ENCODE peak calls at places on chromosomes 6 and 20, in five cellular contexts. G is tibial artery, B is left ventricle myocardium inferior, F is fibroblast of lung, Y is neural crest cell. I is an unnamed sample.

GRCh38 chr6:5726976-5727718 is 279.6 kb downstream of the NRN1 start:
- DNase-seq in G (no peak), B (no peak), F (peak), Y (no peak), I (no peak)

GRCh38 chr6:163751032-163751525 is 336.6 kb downstream of the QKI start:
- DNase-seq in G (no peak), B (no peak), F (no peak), Y (no peak), I (no peak)

GRCh38 chr6:28104392-28105250 is 19.8 kb upstream of the ZSCAN16 start:
- DNase-seq in G (peak), B (peak), F (peak), Y (peak), I (peak)

GRCh38 chr6:46757206-46757564 is 10.5 kb downstream of the ANKRD66 start:
- DNase-seq in G (no peak), B (no peak), F (no peak), Y (no peak), I (no peak)

GRCh38 chr20:13274311-13274965 is 53.4 kb downstream of the ISM1 start:
- DNase-seq in G (no peak), B (no peak), F (no peak), Y (no peak), I (no peak)

GRCh38 chr6:119799633-119800032 is 450.1 kb upstream of the MAN1A1 start:
- DNase-seq in G (no peak), B (no peak), F (no peak), Y (no peak), I (no peak)

GRCh38 chr6:31400467-31401289 is 2.7 kb upstream of the MICA start:
- DNase-seq in G (peak), B (peak), F (peak), Y (peak), I (no peak)

GRCh38 chr6:56902551-56903464 is 52.1 kb upstream of the BEND6 start:
- DNase-seq in G (no peak), B (no peak), F (peak), Y (no peak), I (no peak)

GRCh38 chr6:74128536-74128935 is 432.5 kb downstream of the CD109 start:
- DNase-seq in G (no peak), B (no peak), F (no peak), Y (no peak), I (no peak)

GRCh38 chr6:36514554-36515456 is 32.5 kb downstream of the STK38 start:
- DNase-seq in G (no peak), B (no peak), F (no peak), Y (no peak), I (no peak)

GRCh38 chr6:52389626-52390360 is 27.8 kb downstream of the PAQR8 start:
- DNase-seq in G (no peak), B (peak), F (peak), Y (no peak), I (no peak)

GRCh38 chr6:161415302-161415855 is 141.5 kb upstream of the AGPAT4 start:
- DNase-seq in G (no peak), B (no peak), F (no peak), Y (no peak), I (no peak)

GRCh38 chr6:160015778-160016684 is 47.1 kb downstream of the IGF2R start:
- DNase-seq in G (no peak), B (no peak), F (no peak), Y (no peak), I (no peak)

GRCh38 chr6:158703121-158703839 is 53.4 kb downstream of the SYTL3 start:
- DNase-seq in G (no peak), B (peak), F (no peak), Y (no peak), I (no peak)

GRCh38 chr6:72619883-72620696 is 1.8 kb upstream of the KCNQ5 start:
- DNase-seq in G (peak), B (peak), F (peak), Y (peak), I (peak)

GRCh38 chr6:15512126-15512525 is 150.7 kb downstream of the DTNBP1 start:
- DNase-seq in G (no peak), B (no peak), F (peak), Y (no peak), I (no peak)
- TF ChIP-seq CTCF in G (no peak), B (peak), F (no peak), Y (peak), I (no peak)

GRCh38 chr20:46023148-46023484 is 5.9 kb upstream of the SLC12A5 start:
- DNase-seq in G (no peak), B (no peak), F (no peak), Y (no peak), I (no peak)
- TF ChIP-seq CTCF in G (no peak), B (no peak), F (no peak), Y (no peak), I (no peak)

GRCh38 chr6:33426590-33427563 is 7.0 kb downstream of the SYNGAP1 start:
- DNase-seq in G (no peak), B (no peak), F (no peak), Y (no peak), I (no peak)

GRCh38 chr6:33428219-33428890 is 8.5 kb downstream of the SYNGAP1 start:
- DNase-seq in G (no peak), B (no peak), F (no peak), Y (no peak), I (no peak)

GRCh38 chr6:33425668-33426577 is 6.1 kb downstream of the SYNGAP1 start:
- DNase-seq in G (peak), B (peak), F (peak), Y (peak), I (peak)

GRCh38 chr6:33428891-33429744 is 9.3 kb downstream of the SYNGAP1 start:
- DNase-seq in G (no peak), B (no peak), F (no peak), Y (no peak), I (no peak)

GRCh38 chr6:33427585-33428218 is 7.8 kb downstream of the SYNGAP1 start:
- DNase-seq in G (peak), B (peak), F (no peak), Y (peak), I (no peak)
- TF ChIP-seq CTCF in G (no peak), B (no peak), F (no peak), Y (no peak), I (no peak)

DNA sequence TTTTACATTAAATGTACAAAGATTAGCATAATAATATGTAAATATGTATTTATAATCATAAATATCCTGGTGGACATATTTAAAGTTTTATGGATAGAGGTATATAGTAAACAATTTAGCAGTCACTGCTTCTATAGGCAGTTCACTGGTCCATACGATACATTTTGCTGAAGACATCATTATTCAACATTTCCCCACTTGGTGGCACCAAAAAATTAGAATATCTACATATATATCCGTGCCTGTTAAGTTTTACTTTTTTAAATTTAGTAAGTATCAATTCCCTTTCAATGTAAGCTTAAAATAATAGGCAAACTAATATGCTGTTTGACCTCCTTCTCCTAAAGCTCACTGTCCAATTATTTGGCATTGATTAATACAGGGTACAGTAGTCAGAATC is 64.2 kb downstream of the LMBRD1 start:
- DNase-seq in G (no peak), B (no peak), F (no peak), Y (no peak), I (no peak)
- TF ChIP-seq CTCF in G (no peak), B (peak), F (no peak), Y (peak), I (no peak)

GRCh38 chr6:4398806-4399205 is 263.4 kb upstream of the ECI2 start:
- DNase-seq in G (no peak), B (no peak), F (no peak), Y (no peak), I (no peak)

GRCh38 chr6:4395386-4395785 is 260.0 kb upstream of the ECI2 start:
- DNase-seq in G (no peak), B (no peak), F (no peak), Y (no peak), I (no peak)

GRCh38 chr6:4394786-4395185 is 259.4 kb upstream of the ECI2 start:
- DNase-seq in G (no peak), B (no peak), F (no peak), Y (no peak), I (no peak)

GRCh38 chr6:4397307-4397706 is 261.9 kb upstream of the ECI2 start:
- DNase-seq in G (no peak), B (peak), F (no peak), Y (no peak), I (no peak)

DNA sequence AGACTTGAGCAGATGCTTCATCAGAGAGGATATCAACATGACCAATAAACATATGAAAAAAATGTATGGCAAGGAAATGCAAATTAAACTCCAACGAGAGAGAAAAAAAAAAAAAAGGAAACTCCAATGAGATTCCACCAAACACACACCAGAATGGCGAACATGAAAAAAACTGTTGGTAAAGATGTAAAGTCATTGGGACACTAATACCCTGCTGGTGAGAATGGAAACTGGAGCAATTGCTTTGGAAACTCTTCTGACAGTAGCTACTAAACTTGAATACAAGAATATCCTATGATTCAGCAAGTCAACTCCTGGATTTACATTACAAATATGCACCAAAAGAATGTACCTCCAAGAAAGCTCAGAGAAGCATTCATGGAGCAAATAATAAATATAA is 260.7 kb upstream of the ECI2 start:
- DNase-seq in G (no peak), B (no peak), F (no peak), Y (no peak), I (no peak)
- TF ChIP-seq CTCF in G (no peak), B (no peak), F (no peak), Y (peak), I (no peak)

GRCh38 chr6:3829285-3829684 is 19.9 kb upstream of the FAM50B start:
- DNase-seq in G (no peak), B (no peak), F (peak), Y (no peak), I (no peak)

GRCh38 chr6:3823671-3824070 is 25.5 kb upstream of the FAM50B start:
- DNase-seq in G (no peak), B (no peak), F (no peak), Y (no peak), I (no peak)

GRCh38 chr6:3822747-3823445 is 26.3 kb upstream of the FAM50B start:
- DNase-seq in G (no peak), B (no peak), F (peak), Y (no peak), I (no peak)

GRCh38 chr6:3825851-3826581 is 23.2 kb upstream of the FAM50B start:
- DNase-seq in G (peak), B (peak), F (peak), Y (no peak), I (peak)

DNA sequence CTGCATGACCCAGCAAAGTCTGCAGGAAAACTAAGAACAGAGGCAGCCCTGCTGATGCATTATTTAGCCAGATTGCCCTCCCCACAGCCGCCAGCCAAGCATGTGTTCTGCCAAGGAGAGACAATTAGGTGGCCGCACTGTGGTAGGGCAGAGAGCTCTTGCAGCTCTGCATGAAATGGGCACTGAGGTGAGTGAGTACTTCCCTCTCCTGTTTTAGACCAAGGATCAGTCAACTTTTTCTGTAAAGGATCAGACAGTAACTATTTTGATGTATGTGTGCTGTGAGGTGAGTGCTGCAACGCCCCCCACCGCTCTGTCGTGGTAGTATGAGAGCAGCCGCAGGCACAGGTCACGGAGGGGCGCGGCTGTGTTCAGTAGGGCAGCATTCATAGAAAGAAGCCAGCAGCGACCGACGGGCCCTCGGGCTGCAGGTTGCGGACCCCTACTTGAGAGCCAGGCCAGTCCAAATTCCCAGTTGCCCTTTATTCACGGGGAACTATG is 23.8 kb upstream of the FAM50B start:
- DNase-seq in G (peak), B (peak), F (peak), Y (peak), I (no peak)
- TF ChIP-seq CTCF in G (peak), B (peak), F (peak), Y (peak), I (no peak)

DNA sequence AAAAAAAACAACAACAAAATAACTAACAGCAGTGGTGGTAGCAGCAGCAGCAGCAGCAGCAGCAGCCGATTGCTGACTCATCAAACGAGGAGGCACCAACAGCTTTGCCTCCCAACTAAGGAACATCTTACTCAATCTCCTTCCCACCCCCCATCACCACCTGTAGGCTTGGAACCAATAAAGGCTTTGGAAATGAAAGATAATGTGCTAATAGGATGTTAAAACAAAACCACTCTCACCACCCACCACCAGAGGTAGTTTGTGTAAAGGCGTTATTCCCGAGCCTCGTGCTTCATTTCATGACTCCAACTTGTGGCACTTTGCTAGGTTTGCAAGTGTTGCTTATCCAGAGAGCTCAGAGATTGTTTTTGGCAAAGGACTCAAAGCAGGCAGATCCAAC is 346.5 kb downstream of the CD83 start:
- DNase-seq in G (no peak), B (no peak), F (peak), Y (no peak), I (no peak)
- TF ChIP-seq CTCF in G (no peak), B (no peak), F (peak), Y (no peak), I (no peak)

DNA sequence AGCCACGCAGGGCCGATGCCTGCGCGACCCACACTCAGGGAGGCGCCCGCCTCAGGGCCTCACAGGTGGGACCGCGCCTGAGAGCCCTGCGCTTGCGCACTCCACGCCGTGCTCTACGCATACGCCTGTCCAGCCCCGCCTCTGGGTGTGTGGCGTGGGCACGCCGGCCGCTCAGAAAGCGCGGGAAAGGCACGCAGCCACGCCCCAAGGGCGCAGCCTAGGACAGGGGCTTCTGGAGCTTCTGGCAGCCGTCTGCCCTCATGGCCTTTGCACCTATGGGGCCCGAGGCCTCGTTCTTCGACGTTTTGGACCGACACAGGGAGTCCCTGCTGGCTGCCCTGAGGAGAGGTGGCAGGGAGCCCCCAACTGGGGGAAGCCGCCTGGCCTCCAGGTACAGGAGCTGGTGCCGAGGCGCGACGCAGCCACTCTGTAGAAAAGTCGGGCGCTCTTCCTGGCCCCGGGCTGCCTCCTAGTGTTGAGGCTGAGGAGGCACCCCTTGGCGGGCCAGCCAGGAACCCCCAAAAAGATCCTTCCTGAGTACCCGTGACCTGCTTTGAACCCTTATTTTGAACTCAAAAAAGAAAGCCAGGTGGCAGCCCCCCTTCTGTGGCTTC is at the start of gene SPO11:
- DNase-seq in G (no peak), B (no peak), F (no peak), Y (peak), I (no peak)
- TF ChIP-seq CTCF in G (no peak), B (peak), F (no peak), Y (peak), I (no peak)

GRCh38 chr6:137590684-137591083 is 96.5 kb upstream of the OLIG3 start:
- DNase-seq in G (no peak), B (no peak), F (no peak), Y (no peak), I (no peak)

GRCh38 chr6:137588472-137588871 is 94.3 kb upstream of the OLIG3 start:
- DNase-seq in G (no peak), B (no peak), F (no peak), Y (no peak), I (no peak)

DNA sequence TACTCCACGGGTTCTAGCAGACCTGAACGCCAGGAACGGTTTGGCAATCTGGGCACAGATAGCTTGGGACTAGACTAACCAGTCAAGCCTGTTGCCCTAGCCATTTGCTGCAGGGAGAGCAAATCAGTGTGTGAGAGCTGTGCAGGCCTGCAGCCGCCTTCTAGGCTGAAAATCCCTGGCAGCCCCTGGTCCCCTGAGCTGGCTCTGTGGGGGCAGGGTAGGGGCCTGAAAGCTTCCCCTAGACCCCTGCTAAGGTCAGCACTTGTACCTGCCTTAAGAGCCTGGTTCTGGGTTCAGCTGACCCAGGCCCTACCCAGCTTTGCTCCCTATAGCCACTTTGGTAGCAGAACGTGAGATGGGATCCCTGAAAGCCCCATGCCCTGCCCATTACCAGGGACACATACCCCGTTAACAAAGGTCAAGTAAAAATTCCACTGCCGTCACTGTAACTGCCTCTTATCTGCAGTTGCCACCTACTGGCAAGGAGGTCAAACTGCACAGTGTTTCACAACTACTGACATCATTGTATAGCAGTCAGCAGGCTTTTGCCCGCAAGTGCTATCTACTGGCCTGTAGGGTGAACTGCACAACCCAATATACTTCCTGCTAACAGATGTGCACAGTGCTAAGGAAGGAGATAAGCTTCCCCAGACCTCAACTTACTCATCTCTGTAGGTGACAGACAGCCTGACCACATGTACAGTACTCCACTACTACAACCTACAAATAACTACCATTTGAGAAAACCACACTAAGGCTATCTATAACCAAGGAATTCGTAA is 95.1 kb upstream of the OLIG3 start:
- DNase-seq in G (no peak), B (no peak), F (peak), Y (no peak), I (no peak)
- TF ChIP-seq CTCF in G (no peak), B (no peak), F (peak), Y (peak), I (peak)

I was measured in mesothelial cell of epicardium.